ENCODE peak calls at places on chromosomes 5 and 9, in nine cellular contexts. E is HFF-Myc, M is psoas muscle, W is pancreas, U is nephron progenitor cell, O is cardiac fibroblast, N is lung, Z is neural progenitor cell, X is mesothelial cell of epicardium. S is an unnamed sample.

GRCh38 chr9:14111670-14112069 is 202.3 kb downstream of the NFIB start:
- DNase-seq in E (no peak), M (no peak), W (no peak), U (no peak), O (peak), N (no peak), Z (no peak), X (no peak), S (peak)

GRCh38 chr5:140042551-140043507 is at the start of gene NRG2:
- DNase-seq in E (no peak), M (peak), W (peak), U (peak), O (peak), N (peak), Z (peak), X (peak), S (peak)

GRCh38 chr5:61744690-61745619 is 412.9 kb downstream of the ZSWIM6 start:
- DNase-seq in E (no peak), M (no peak), W (no peak), U (no peak), O (no peak), N (no peak), Z (no peak), X (no peak), S (no peak)

GRCh38 chr9:123548749-123549545 is 192.9 kb downstream of the CRB2 start:
- DNase-seq in E (no peak), M (no peak), W (no peak), U (no peak), O (peak), N (no peak), Z (no peak), X (no peak), S (no peak)

GRCh38 chr9:13228431-13228830 is 51.1 kb downstream of the MPDZ start:
- DNase-seq in E (no peak), M (no peak), W (no peak), U (no peak), O (no peak), N (no peak), Z (no peak), X (no peak), S (no peak)

GRCh38 chr9:92657296-92658094 is 12.4 kb downstream of the IPPK start:
- DNase-seq in E (no peak), M (no peak), W (no peak), U (no peak), O (no peak), N (no peak), Z (no peak), X (no peak), S (no peak)

GRCh38 chr9:115913666-115914065 is 239.9 kb upstream of the PAPPA start:
- DNase-seq in E (no peak), M (no peak), W (no peak), U (no peak), O (peak), N (no peak), Z (no peak), X (no peak), S (no peak)

GRCh38 chr9:128809831-128810230 is 8.5 kb upstream of the ENDOG start:
- DNase-seq in E (no peak), M (no peak), W (no peak), U (no peak), O (no peak), N (no peak), Z (no peak), X (no peak), S (no peak)

GRCh38 chr9:137255448-137256114 is 454 bp downstream of the NELFB start:
- DNase-seq in E (no peak), M (no peak), W (peak), U (no peak), O (peak), N (no peak), Z (no peak), X (no peak), S (no peak)

GRCh38 chr5:168072665-168073064 is 218.8 kb upstream of the WWC1 start:
- DNase-seq in E (no peak), M (no peak), W (no peak), U (no peak), O (no peak), N (no peak), Z (no peak), X (no peak), S (no peak)

GRCh38 chr5:125481506-125482455 is 735.3 kb upstream of the ZNF608 start:
- DNase-seq in E (no peak), M (no peak), W (no peak), U (no peak), O (no peak), N (no peak), Z (peak), X (no peak), S (no peak)

GRCh38 chr9:110538169-110538568 is 41.4 kb downstream of the SVEP1 start:
- DNase-seq in E (no peak), M (no peak), W (no peak), U (no peak), O (peak), N (no peak), Z (no peak), X (no peak), S (peak)

GRCh38 chr5:132221781-132222648 is 5.6 kb downstream of the P4HA2 start:
- DNase-seq in E (peak), M (peak), W (peak), U (no peak), O (peak), N (peak), Z (no peak), X (no peak), S (peak)

GRCh38 chr5:134539732-134540131 is 14.3 kb downstream of the JADE2 start:
- DNase-seq in E (no peak), M (no peak), W (no peak), U (no peak), O (no peak), N (no peak), Z (peak), X (no peak), S (no peak)
- TF ChIP-seq CTCF in E (no peak), M (no peak), W (no peak), U (no peak), O (no peak), N (no peak), Z (no peak), X (no peak), S (no peak)

DNA sequence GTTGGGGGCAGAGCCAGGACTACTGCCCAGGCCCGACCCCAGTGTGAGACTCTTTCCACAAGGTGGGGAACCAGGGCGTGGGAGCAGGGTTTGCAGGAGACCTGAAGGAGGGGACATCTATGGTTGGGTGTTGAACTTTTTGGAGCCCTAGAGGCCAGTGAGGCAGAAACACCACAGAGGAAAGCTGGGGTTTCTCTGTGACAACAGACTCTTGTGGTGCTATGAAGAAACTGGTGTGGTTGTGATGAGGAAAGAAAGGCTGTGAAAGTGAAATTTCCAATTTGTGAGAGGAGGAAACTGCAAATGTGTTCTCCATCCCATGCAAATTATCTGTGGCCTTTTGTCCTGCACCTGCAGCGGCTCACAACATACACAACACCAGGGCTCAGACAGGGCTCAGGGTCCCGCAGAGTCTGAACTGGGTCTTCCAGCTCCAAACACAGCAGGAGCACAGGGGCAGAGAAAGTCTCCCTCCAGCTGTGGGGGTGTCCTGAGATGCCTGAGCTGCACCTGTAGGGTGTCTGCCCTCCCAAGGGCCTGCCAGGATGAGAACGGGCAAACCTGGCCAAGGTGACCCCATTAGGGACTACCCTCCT is 51.4 kb upstream of the GRHPR start:
- DNase-seq in E (no peak), M (no peak), W (no peak), U (no peak), O (no peak), N (no peak), Z (no peak), X (no peak), S (no peak)
- TF ChIP-seq CTCF in E (no peak), M (no peak), W (no peak), U (no peak), O (no peak), N (no peak), Z (no peak), X (no peak), S (no peak)

DNA sequence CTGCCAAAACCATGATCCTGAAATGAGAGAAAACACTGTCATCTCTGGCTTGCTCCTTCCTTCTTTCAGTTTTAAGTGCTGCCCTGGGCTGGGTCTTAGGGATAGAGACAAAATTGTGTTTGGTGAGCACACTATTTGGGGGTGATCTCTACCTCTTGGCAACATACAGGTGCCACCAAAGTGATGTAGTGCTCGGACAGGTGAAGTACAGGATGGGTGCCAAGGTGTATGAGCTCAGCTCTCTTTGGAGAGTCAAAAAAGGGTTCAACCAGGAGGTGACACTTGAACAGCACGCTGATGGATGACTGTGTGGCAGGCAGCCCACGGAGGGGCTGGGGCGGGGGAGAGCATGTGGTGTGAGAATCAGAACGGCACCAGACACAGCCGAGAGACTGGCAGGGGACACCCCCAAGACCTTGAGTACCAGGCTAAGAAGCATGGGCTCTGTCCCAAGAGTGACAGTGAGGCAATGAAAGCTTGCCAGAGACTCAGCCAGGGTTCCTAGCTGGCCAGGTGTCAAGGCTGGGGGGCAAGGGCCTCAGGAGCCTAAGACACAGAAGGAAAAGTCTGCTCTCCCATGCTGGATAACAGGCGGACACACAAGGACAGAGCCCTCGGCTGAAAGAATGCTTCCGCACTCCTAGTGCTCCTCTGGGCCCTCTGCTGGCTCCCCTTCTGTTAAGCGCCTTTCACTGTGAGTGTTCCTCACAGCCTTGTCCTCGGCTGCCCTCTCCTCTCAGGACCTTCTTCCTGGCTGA is 2.5 kb downstream of the NHP2 start:
- DNase-seq in E (no peak), M (no peak), W (no peak), U (no peak), O (no peak), N (no peak), Z (peak), X (no peak), S (no peak)
- TF ChIP-seq CTCF in E (no peak), M (no peak), W (no peak), U (no peak), O (no peak), N (no peak), Z (no peak), X (no peak), S (no peak)

DNA sequence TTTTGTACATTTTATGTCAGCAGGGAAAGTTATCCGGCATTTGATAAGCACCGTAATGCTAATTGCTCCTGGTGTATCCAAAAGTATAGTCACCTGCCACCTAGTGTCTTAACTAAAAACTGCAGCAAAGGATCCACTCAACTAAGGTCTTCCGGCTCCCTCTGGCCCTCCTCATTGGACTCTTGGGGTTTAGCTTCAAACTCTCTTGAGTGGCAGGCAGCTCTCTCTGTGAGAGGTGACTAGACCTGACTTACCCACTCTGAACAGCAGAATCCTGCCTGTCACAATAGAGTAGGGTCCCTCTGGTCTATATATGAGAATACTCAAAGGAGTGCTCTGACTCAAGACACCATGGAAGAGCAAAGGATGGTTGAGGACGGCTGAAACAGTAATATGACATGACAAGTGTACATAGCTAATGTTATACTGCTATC is 60.3 kb upstream of the CAST start:
- DNase-seq in E (peak), M (no peak), W (peak), U (peak), O (peak), N (peak), Z (peak), X (no peak), S (peak)
- TF ChIP-seq CTCF in E (peak), M (peak), W (peak), U (peak), O (peak), N (peak), Z (peak), X (peak), S (peak)

DNA sequence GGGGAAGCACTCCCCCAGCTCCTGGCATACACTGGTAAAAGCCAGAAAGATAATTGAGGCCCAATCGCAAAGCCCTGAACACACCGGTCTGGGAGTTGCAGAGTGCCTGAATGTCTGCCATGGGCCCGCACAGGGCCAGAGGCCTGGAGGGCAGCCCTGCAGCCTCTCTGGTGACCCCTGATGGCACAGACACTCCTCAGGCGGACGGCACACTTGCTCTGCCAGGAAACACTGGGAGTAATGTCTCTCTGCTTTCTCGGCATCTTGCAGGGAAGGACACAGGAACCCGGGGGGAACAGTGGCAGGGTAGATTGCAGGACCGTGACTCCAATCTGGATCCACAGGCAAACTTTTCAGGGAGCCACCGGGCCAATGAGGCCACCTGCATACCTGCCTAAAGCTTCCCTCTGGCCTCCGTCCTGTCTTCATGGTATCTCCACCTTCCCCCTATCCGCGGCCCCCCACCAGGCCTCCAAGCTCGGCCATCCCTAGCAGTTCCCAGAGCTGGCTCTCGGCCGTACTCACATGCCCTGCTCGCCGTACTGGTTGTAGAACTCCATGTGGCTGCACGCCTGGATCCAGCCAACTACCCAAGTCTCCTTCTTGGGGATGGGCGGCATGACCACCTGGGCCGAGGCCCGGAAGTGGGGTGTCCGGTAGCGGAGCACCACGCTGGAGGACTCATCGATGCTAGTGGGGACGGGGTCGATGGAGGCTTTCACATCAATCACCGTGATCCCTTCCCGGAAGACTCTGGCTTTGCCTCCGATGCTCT is 791 bp downstream of the FAM78A start:
- DNase-seq in E (no peak), M (peak), W (no peak), U (peak), O (no peak), N (no peak), Z (peak), X (no peak), S (no peak)
- TF ChIP-seq CTCF in E (no peak), M (peak), W (no peak), U (peak), O (peak), N (no peak), Z (peak), X (no peak), S (no peak)

S was measured in AG09319.